ENCODE peak calls at places on chromosome 3, in four cellular contexts. L is naive thymus-derived CD4-positive, alpha-beta T cell; E is HCT116; B is MM.1S. R is an unnamed sample.

GRCh38 chr3:70811880-70812279 is 499.4 kb upstream of the MDFIC2 start:
- DNase-seq in E (no peak), L (no peak), B (no peak), R (no peak)

GRCh38 chr3:53073553-53074365 is 27.9 kb upstream of the SFMBT1 start:
- DNase-seq in B (no peak), L (no peak), E (no peak), R (no peak)

GRCh38 chr3:134874737-134875413 is 79.8 kb downstream of the EPHB1 start:
- DNase-seq in L (no peak), E (no peak), B (no peak), R (no peak)

GRCh38 chr3:128123231-128123537 is 428 bp downstream of the RUVBL1 start:
- DNase-seq in B (peak; percentile 4), E (no peak), L (no peak), R (no peak)

GRCh38 chr3:179706233-179706632 is 53.4 kb downstream of the USP13 start:
- DNase-seq in E (no peak), L (no peak), B (no peak), R (no peak)

GRCh38 chr3:134483195-134483890 is 2.4 kb downstream of the ANAPC13 start:
- DNase-seq in L (no peak), E (no peak), B (no peak), R (no peak)

GRCh38 chr3:5187920-5188418 is 462 bp downstream of the EDEM1 start:
- DNase-seq in L (peak; percentile 57), B (peak; percentile 25), E (no peak), R (no peak)

GRCh38 chr3:126103121-126104027 is 19.4 kb upstream of the SLC41A3 start:
- DNase-seq in E (no peak), B (no peak), L (no peak), R (no peak)

GRCh38 chr3:98807011-98807410 is 43.9 kb downstream of the ST3GAL6 start:
- DNase-seq in L (no peak), E (no peak), B (no peak), R (no peak)

GRCh38 chr3:38644662-38645053 is 4.8 kb downstream of the SCN5A start:
- DNase-seq in L (no peak), B (no peak), E (no peak), R (no peak)

GRCh38 chr3:50625879-50626182 is 8.9 kb downstream of the MAPKAPK3 start:
- DNase-seq in E (no peak), B (no peak), L (no peak), R (no peak)

GRCh38 chr3:52831500-52832301 is 1.2 kb upstream of the ITIH4 start:
- DNase-seq in E (peak; percentile 68), L (no peak), B (no peak), R (no peak)

GRCh38 chr3:160629491-160629890 is 47.5 kb upstream of the ARL14 start:
- DNase-seq in B (no peak), E (no peak), L (no peak), R (no peak)

GRCh38 chr3:52028572-52028971 is 27.8 kb downstream of the DUSP7 start:
- DNase-seq in B (no peak), L (no peak), E (no peak), R (no peak)

GRCh38 chr3:106827515-106828213 is 549.6 kb upstream of the CCDC54 start:
- DNase-seq in B (no peak), L (no peak), E (no peak), R (no peak)

GRCh38 chr3:193732391-193732790 is 139.4 kb downstream of the OPA1 start:
- DNase-seq in B (no peak), E (peak; percentile 16), L (no peak), R (no peak)

GRCh38 chr3:48565591-48566400 is 2.2 kb upstream of the UCN2 start:
- DNase-seq in E (peak; percentile 21), B (no peak), L (no peak), R (no peak)

GRCh38 chr3:172840913-172841312 is 90.4 kb downstream of the ECT2 start:
- DNase-seq in L (no peak), E (no peak), B (no peak), R (no peak)

GRCh38 chr3:193963808-193964516 is 172.0 kb upstream of the HES1 start:
- DNase-seq in E (no peak), B (no peak), L (no peak), R (no peak)

GRCh38 chr3:127038476-127038875 is 55.6 kb downstream of the PLXNA1 start:
- DNase-seq in L (no peak), B (no peak), E (no peak), R (no peak)

GRCh38 chr3:89186446-89186845 is 79.0 kb downstream of the EPHA3 start:
- DNase-seq in B (no peak), L (no peak), E (no peak), R (no peak)

GRCh38 chr3:152269423-152270144 is 855 bp downstream of the MBNL1 start:
- DNase-seq in L (peak; percentile 84), B (peak; percentile 62), E (no peak), R (peak; percentile 46)

GRCh38 chr3:160945346-160945745 is 159.8 kb downstream of the B3GALNT1 start:
- DNase-seq in B (no peak), E (no peak), L (no peak), R (no peak)

GRCh38 chr3:187101184-187102072 is 37.9 kb downstream of the RPL39L start:
- DNase-seq in L (peak; percentile 32), E (no peak), B (peak; percentile 93), R (no peak)

GRCh38 chr3:161295325-161295724 is 74.2 kb downstream of the NMD3 start:
- DNase-seq in L (no peak), E (no peak), B (no peak), R (no peak)

GRCh38 chr3:106683931-106684330 is 693.3 kb upstream of the CCDC54 start:
- DNase-seq in E (no peak), L (no peak), B (no peak), R (no peak)

GRCh38 chr3:132659000-132659369 is 624 bp downstream of the ACAD11 start:
- DNase-seq in E (no peak), B (peak; percentile 7), L (no peak), R (no peak)

GRCh38 chr3:52088445-52089367 is 32.3 kb upstream of the DUSP7 start:
- DNase-seq in E (no peak), L (no peak), B (no peak), R (no peak)

GRCh38 chr3:29822051-29822450 is 541.2 kb downstream of the RBMS3 start:
- DNase-seq in E (no peak), B (peak; percentile 24), L (no peak), R (no peak)

GRCh38 chr3:170523248-170523647 is 62.6 kb downstream of the SLC7A14 start:
- DNase-seq in E (no peak), B (no peak), L (no peak), R (no peak)

GRCh38 chr3:46929324-46929723 is 47.2 kb downstream of the CCDC12 start:
- DNase-seq in L (no peak), B (no peak), E (no peak), R (no peak)

GRCh38 chr3:24072193-24072592 is 127.1 kb downstream of the NR1D2 start:
- DNase-seq in B (no peak), L (no peak), E (no peak), R (no peak)

GRCh38 chr3:114872588-114872987 is 274.5 kb downstream of the ZBTB20 start:
- DNase-seq in E (no peak), L (no peak), B (no peak), R (no peak)

GRCh38 chr3:131840151-131840797 is 194.5 kb downstream of the CPNE4 start:
- DNase-seq in B (no peak), E (no peak), L (no peak), R (no peak)

GRCh38 chr3:126530171-126531050 is 6.5 kb downstream of the CHST13 start:
- DNase-seq in L (no peak), B (no peak), E (no peak), R (no peak)

GRCh38 chr3:52402706-52403270 is 42.1 kb downstream of the SEMA3G start:
- DNase-seq in B (no peak), E (no peak), L (no peak), R (no peak)

GRCh38 chr3:191369081-191370010 is 39.0 kb upstream of the UTS2B start:
- DNase-seq in L (no peak), E (no peak), B (no peak), R (no peak)

GRCh38 chr3:13301295-13301987 is 118.7 kb downstream of the NUP210 start:
- DNase-seq in L (no peak), B (no peak), E (peak; percentile 12), R (no peak)

GRCh38 chr3:14256561-14257342 is 78.1 kb downstream of the LSM3 start:
- DNase-seq in L (peak; percentile 4), B (no peak), E (no peak), R (no peak)

DNA sequence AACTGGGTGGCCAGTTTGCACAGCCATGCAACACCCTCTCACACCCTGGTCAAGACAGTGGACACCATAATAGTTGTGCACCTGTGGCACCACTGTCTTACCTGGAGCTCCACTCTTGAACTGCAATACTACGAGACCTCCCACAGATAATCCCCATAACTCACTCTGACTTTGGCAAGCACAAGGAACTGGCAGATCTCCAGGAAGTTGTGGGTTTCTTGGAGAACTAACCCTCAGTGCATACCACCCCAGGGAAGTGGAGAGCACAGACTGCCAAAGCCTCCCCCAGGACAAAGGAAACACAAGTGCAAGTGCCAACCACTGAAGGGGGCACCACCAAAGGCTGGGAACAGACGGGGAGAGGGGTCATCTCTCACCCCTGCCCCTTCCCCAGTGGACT is 318.6 kb downstream of the SUCLG2 start:
- DNase-seq in E (no peak), B (no peak), L (no peak), R (no peak)
- H3K9me3 ChIP-seq in E (no peaks in the 10 kb centered on the region), B (no peaks in the 10 kb centered on the region), L (no peaks in the 10 kb centered on the region), R (no peaks in the 10 kb centered on the region)

GRCh38 chr3:44557074-44557473 is 2.1 kb downstream of the ZKSCAN7 start:
- DNase-seq in L (no peak), B (no peak), E (no peak), R (no peak)

GRCh38 chr3:44555753-44556152 is 760 bp downstream of the ZKSCAN7 start:
- DNase-seq in E (no peak), L (peak; percentile 3), B (no peak), R (no peak)

GRCh38 chr3:44562147-44562546 is 7.2 kb downstream of the ZKSCAN7 start:
- DNase-seq in B (no peak), L (no peak), E (no peak), R (no peak)

DNA sequence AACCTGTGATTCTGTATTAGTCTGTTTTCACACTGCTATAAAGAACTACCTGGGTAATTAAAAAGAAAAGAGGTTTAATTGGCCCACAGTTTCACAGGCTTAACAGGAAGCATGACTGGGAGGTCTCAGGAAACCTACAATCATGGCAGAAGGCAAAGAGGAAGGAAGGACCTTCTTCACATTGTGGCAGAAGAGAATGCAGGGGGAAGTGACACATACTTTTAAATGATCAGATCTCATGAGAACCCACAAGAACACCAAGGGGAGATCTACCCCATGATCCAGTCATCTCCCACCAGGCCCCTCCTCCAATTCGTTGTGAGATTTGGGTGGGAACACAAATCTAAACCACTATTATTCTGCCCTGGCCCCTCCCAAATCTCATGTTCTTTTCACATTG is 6.1 kb downstream of the ZKSCAN7 start:
- DNase-seq in B (no peak), L (no peak), E (no peak), R (no peak)
- H3K9me3 ChIP-seq in B (no peaks in the 10 kb centered on the region), L (no peaks in the 10 kb centered on the region), E (peaks cover 4% of the 10 kb centered on the region), R (no peaks in the 10 kb centered on the region)

GRCh38 chr3:136694321-136694720 is 57.9 kb downstream of the STAG1 start:
- DNase-seq in B (no peak), L (no peak), E (no peak), R (no peak)
- H3K9me3 ChIP-seq in B (no peaks in the 10 kb centered on the region), L (peaks cover 37% of the 10 kb centered on the region), E (no peaks in the 10 kb centered on the region), R (no peaks in the 10 kb centered on the region)

DNA sequence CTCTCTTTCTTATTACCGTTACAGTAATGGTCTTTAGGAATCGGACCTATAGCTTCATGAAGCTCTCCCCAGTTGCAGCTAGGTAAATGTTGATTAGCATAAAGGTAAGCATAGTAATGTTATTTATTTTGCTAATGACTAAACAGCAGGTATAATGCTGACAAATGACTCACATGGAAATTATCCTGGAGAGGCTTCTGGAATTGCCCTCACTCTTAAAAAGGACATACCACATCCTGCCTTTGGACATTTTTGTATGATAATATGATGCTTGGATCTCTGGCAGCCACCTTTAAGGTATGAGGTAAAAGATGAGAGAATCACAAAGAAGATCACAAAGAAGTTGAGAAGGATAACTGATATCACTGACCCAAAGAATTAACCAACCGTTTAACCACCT is 238.6 kb downstream of the CHL1 start:
- DNase-seq in B (no peak), L (no peak), E (no peak), R (no peak)
- H3K9me3 ChIP-seq in B (no peaks in the 10 kb centered on the region), L (no peaks in the 10 kb centered on the region), E (peaks cover 4% of the 10 kb centered on the region), R (no peaks in the 10 kb centered on the region)